ENCODE peak calls at places on chromosomes 12 and 14, in five cellular contexts. J is NCI-H1417, Z is transverse colon, U is substantia nigra, X is kidney. M is an unnamed sample.

GRCh38 chr12:69425417-69425816 is 44.8 kb upstream of the FRS2 start:
- DNase-seq in J (no peak), X (no peak), Z (no peak), U (no peak), M (no peak)

GRCh38 chr14:74571901-74572828 is 39.9 kb downstream of the LTBP2 start:
- DNase-seq in J (peak), Z (peak), X (no peak), U (no peak), M (peak)

GRCh38 chr14:24224618-24225071 is 7.5 kb downstream of the NEDD8 start:
- DNase-seq in U (no peak), J (no peak), X (no peak), Z (no peak), M (no peak)

GRCh38 chr14:100850841-100851585 is 25.1 kb downstream of the MEG3 start:
- DNase-seq in X (peak), U (no peak), J (peak), Z (peak), M (peak)

GRCh38 chr12:57765003-57765697 is 1.7 kb downstream of the CYP27B1 start:
- DNase-seq in X (peak), U (no peak), J (peak), Z (peak), M (peak)

GRCh38 chr12:15322164-15323054 is at the start of gene PTPRO:
- DNase-seq in U (peak), J (peak), Z (no peak), X (peak), M (no peak)

GRCh38 chr14:21846227-21846885 is 172.7 kb upstream of the OR4E1 start:
- DNase-seq in U (peak), X (no peak), Z (peak), J (no peak), M (peak)

GRCh38 chr12:24562761-24563392 is 386.0 kb downstream of the BCAT1 start:
- DNase-seq in Z (peak), U (peak), X (peak), J (peak), M (peak)

GRCh38 chr12:52524898-52525591 is 4.9 kb upstream of the KRT5 start:
- DNase-seq in U (no peak), X (no peak), J (no peak), Z (no peak), M (no peak)

GRCh38 chr12:109734219-109735000 is 20.8 kb downstream of the FAM222A start:
- DNase-seq in U (no peak), X (peak), J (peak), Z (peak), M (peak)

GRCh38 chr14:29814153-29815057 is 113.2 kb downstream of the PRKD1 start:
- DNase-seq in Z (peak), U (peak), X (no peak), J (no peak), M (no peak)

GRCh38 chr12:2291182-2291832 is 238.5 kb downstream of the CACNA1C start:
- DNase-seq in J (no peak), X (no peak), Z (peak), U (no peak), M (peak)

GRCh38 chr12:67705394-67706370 is 57.1 kb downstream of the DYRK2 start:
- DNase-seq in Z (no peak), X (no peak), J (no peak), U (no peak), M (no peak)